ENCODE peak calls at places on chromosomes 16 and 17, in ten cellular contexts. W is Peyer's patch; M is uterus; J is AG04450; G is effector memory CD4-positive, alpha-beta T cell; Y is heart right ventricle; X is thoracic aorta; I is transverse colon; K is substantia nigra; Q is lung. P is an unnamed sample.

GRCh38 chr16:21626659-21627277 is 25.6 kb downstream of the IGSF6 start:
- DNase-seq in W (no peak), M (peak), J (peak), G (peak), Y (no peak), X (no peak), I (no peak), K (no peak), Q (no peak), P (no peak)

GRCh38 chr16:50472472-50472871 is 75.7 kb upstream of the NKD1 start:
- DNase-seq in W (no peak), M (no peak), J (no peak), G (no peak), Y (no peak), X (no peak), I (no peak), K (no peak), Q (no peak), P (no peak)

GRCh38 chr16:3849751-3850543 is 30.6 kb downstream of the CREBBP start:
- DNase-seq in W (no peak), M (no peak), J (no peak), G (no peak), Y (no peak), X (no peak), I (no peak), K (no peak), Q (no peak), P (no peak)

GRCh38 chr16:50360033-50360778 is 8.6 kb downstream of the BRD7 start:
- DNase-seq in W (no peak), M (no peak), J (no peak), G (no peak), Y (no peak), X (no peak), I (no peak), K (no peak), Q (no peak), P (no peak)

GRCh38 chr16:56975714-56976113 is 13.6 kb upstream of the NLRC5 start:
- DNase-seq in W (no peak), M (no peak), J (no peak), G (no peak), Y (no peak), X (no peak), I (no peak), K (no peak), Q (no peak), P (no peak)

GRCh38 chr17:52751051-52751450 is 592.5 kb upstream of the CA10 start:
- DNase-seq in W (no peak), M (no peak), J (no peak), G (no peak), Y (no peak), X (no peak), I (no peak), K (no peak), Q (no peak), P (no peak)

GRCh38 chr16:80615751-80616150 is 75.0 kb downstream of the DYNLRB2 start:
- DNase-seq in W (no peak), M (no peak), J (no peak), G (no peak), Y (no peak), X (no peak), I (no peak), K (no peak), Q (no peak), P (no peak)

GRCh38 chr17:5780476-5780875 is 196.2 kb upstream of the NLRP1 start:
- DNase-seq in W (no peak), M (no peak), J (no peak), G (no peak), Y (no peak), X (no peak), I (no peak), K (no peak), Q (no peak), P (no peak)

GRCh38 chr17:7932483-7932891 is 481 bp downstream of the CNTROB start:
- DNase-seq in W (peak), M (peak), J (no peak), G (no peak), Y (no peak), X (no peak), I (peak), K (no peak), Q (no peak), P (peak)

GRCh38 chr17:72099919-72100318 is 20.9 kb upstream of the SOX9 start:
- DNase-seq in W (no peak), M (no peak), J (peak), G (no peak), Y (no peak), X (no peak), I (no peak), K (no peak), Q (no peak), P (no peak)

GRCh38 chr16:4261557-4262172 is 11.2 kb downstream of the TFAP4 start:
- DNase-seq in W (no peak), M (peak), J (no peak), G (no peak), Y (no peak), X (no peak), I (peak), K (no peak), Q (no peak), P (no peak)

GRCh38 chr16:65572156-65572555 is 450.3 kb upstream of the CDH11 start:
- DNase-seq in W (no peak), M (no peak), J (no peak), G (no peak), Y (no peak), X (no peak), I (no peak), K (no peak), Q (no peak), P (no peak)

GRCh38 chr16:28610595-28611270 is 889 bp upstream of the SULT1A1 start:
- DNase-seq in W (peak), M (no peak), J (no peak), G (no peak), Y (no peak), X (no peak), I (peak), K (no peak), Q (no peak), P (no peak)

GRCh38 chr16:80526418-80527061 is 14.3 kb upstream of the DYNLRB2 start:
- DNase-seq in W (no peak), M (peak), J (peak), G (peak), Y (peak), X (no peak), I (peak), K (no peak), Q (no peak), P (no peak)

GRCh38 chr17:78737332-78737731 is 44.7 kb downstream of the CYTH1 start:
- DNase-seq in W (no peak), M (no peak), J (peak), G (no peak), Y (no peak), X (no peak), I (no peak), K (no peak), Q (no peak), P (no peak)

GRCh38 chr17:68719431-68719830 is 118.3 kb upstream of the FAM20A start:
- DNase-seq in W (no peak), M (no peak), J (no peak), G (no peak), Y (no peak), X (no peak), I (no peak), K (no peak), Q (no peak), P (no peak)

GRCh38 chr16:63287411-63287810 is 1251.2 kb upstream of the CDH8 start:
- DNase-seq in W (no peak), M (no peak), J (no peak), G (no peak), Y (no peak), X (no peak), I (no peak), K (no peak), Q (no peak), P (no peak)

GRCh38 chr16:51812945-51813344 is 661.9 kb upstream of the SALL1 start:
- DNase-seq in W (no peak), M (no peak), J (no peak), G (no peak), Y (no peak), X (no peak), I (no peak), K (no peak), Q (no peak), P (no peak)

GRCh38 chr16:50248845-50249244 is 17.5 kb upstream of the ADCY7 start:
- DNase-seq in W (no peak), M (no peak), J (no peak), G (no peak), Y (no peak), X (no peak), I (no peak), K (no peak), Q (no peak), P (no peak)

GRCh38 chr17:57949649-57950048 is 5.6 kb downstream of the CUEDC1 start:
- DNase-seq in W (no peak), M (no peak), J (no peak), G (no peak), Y (peak), X (no peak), I (peak), K (no peak), Q (peak), P (peak)

GRCh38 chr16:57394444-57394843 is 10.1 kb upstream of the CCL17 start:
- DNase-seq in W (no peak), M (no peak), J (no peak), G (no peak), Y (no peak), X (no peak), I (peak), K (no peak), Q (no peak), P (no peak)

GRCh38 chr16:9364721-9365693 is 273.6 kb downstream of the HAPSTR1 start:
- DNase-seq in W (no peak), M (peak), J (no peak), G (no peak), Y (peak), X (peak), I (peak), K (peak), Q (peak), P (peak)

GRCh38 chr17:72603346-72604242 is 482.8 kb downstream of the SOX9 start:
- DNase-seq in W (no peak), M (no peak), J (peak), G (no peak), Y (no peak), X (no peak), I (no peak), K (no peak), Q (no peak), P (no peak)

GRCh38 chr17:80998388-80999223 is 7.0 kb downstream of the CHMP6 start:
- DNase-seq in W (no peak), M (no peak), J (no peak), G (no peak), Y (no peak), X (no peak), I (no peak), K (no peak), Q (no peak), P (no peak)

GRCh38 chr16:67542464-67542863 is 13.8 kb downstream of the RIPOR1 start:
- DNase-seq in W (no peak), M (no peak), J (no peak), G (peak), Y (peak), X (no peak), I (peak), K (no peak), Q (peak), P (no peak)

GRCh38 chr17:69466451-69466850 is 52.0 kb downstream of the MAP2K6 start:
- DNase-seq in W (no peak), M (no peak), J (no peak), G (no peak), Y (no peak), X (no peak), I (no peak), K (no peak), Q (no peak), P (no peak)

GRCh38 chr17:65739026-65739425 is 177.6 kb upstream of the AXIN2 start:
- DNase-seq in W (no peak), M (no peak), J (no peak), G (no peak), Y (no peak), X (no peak), I (no peak), K (no peak), Q (no peak), P (no peak)

GRCh38 chr16:20995711-20996110 is 95.1 kb downstream of the LYRM1 start:
- DNase-seq in W (no peak), M (no peak), J (no peak), G (no peak), Y (no peak), X (no peak), I (no peak), K (no peak), Q (peak), P (no peak)

GRCh38 chr17:34420254-34420766 is 57.3 kb upstream of the CCL1 start:
- DNase-seq in W (peak), M (peak), J (peak), G (peak), Y (peak), X (peak), I (peak), K (peak), Q (peak), P (no peak)

GRCh38 chr17:56653877-56654276 is 60.4 kb downstream of the NOG start:
- DNase-seq in W (no peak), M (no peak), J (no peak), G (peak), Y (no peak), X (no peak), I (no peak), K (no peak), Q (peak), P (no peak)

GRCh38 chr16:70428178-70428998 is 10.5 kb downstream of the ST3GAL2 start:
- DNase-seq in W (peak), M (peak), J (peak), G (no peak), Y (peak), X (peak), I (peak), K (peak), Q (peak), P (peak)

GRCh38 chr16:78317871-78318270 is 218.4 kb downstream of the WWOX start:
- DNase-seq in W (no peak), M (no peak), J (no peak), G (no peak), Y (peak), X (no peak), I (no peak), K (no peak), Q (no peak), P (no peak)

GRCh38 chr16:8848939-8849391 is 19.8 kb downstream of the CARHSP1 start:
- DNase-seq in W (peak), M (no peak), J (no peak), G (no peak), Y (peak), X (no peak), I (no peak), K (no peak), Q (no peak), P (peak)

GRCh38 chr17:75250009-75250471 is 11.4 kb downstream of the GGA3 start:
- DNase-seq in W (no peak), M (no peak), J (no peak), G (peak), Y (no peak), X (no peak), I (peak), K (no peak), Q (no peak), P (no peak)

DNA sequence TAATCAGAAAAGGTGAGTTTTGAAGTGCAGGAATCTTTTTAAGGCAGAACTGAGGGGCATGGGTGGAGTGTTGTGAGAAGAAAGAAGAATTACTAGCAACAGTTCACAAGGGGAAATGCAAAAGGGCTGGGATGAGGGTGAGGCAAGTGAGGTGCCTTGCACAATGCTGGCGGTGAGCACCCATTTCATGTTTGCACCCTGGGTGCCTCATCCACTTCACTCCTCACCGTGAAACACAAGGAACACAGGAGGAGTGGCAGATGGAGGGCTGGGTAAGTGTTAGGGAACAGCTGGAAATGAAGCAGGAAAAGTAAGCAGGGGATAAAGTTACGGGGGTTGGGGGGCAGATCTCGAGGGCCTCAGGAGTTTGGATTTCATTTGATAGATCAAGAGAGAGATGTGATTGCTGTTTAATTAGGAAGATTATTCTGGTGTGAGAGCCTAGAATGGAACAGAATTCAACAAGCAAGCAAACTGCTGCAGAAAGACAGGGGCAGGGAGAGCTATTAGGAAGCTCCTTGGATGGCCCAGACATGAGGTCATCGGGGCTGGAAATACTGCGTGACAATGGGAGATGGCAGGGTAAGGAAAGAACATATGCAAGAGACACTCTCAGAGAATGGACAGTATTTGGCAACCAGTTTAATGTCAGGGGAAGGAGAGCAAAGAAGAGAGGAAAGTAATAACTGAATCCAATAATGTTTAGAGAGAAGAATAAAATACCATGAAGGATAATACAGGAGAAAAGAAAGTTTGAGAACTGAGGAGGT is 8.3 kb upstream of the HEATR6 start:
- DNase-seq in W (no peak), M (no peak), J (no peak), G (no peak), Y (no peak), X (no peak), I (no peak), K (no peak), Q (peak), P (no peak)
- H3K27ac ChIP-seq in W (peak), M (no peak), J (peak), G (no peak), Y (no peak), X (no peak), I (no peak), K (no peak), Q (no peak), P (no peak)

GRCh38 chr17:50798424-50799344 is 31.4 kb upstream of the ANKRD40CL start:
- DNase-seq in W (no peak), M (no peak), J (no peak), G (no peak), Y (no peak), X (no peak), I (no peak), K (no peak), Q (no peak), P (no peak)
- H3K27ac ChIP-seq in W (no peak), M (no peak), J (no peak), G (no peak), Y (no peak), X (no peak), I (no peak), K (no peak), Q (no peak), P (no peak)

GRCh38 chr17:27586203-27586701 is 44.7 kb upstream of the LGALS9 start:
- DNase-seq in W (no peak), M (no peak), J (peak), G (no peak), Y (no peak), X (no peak), I (no peak), K (no peak), Q (no peak), P (no peak)
- H3K27ac ChIP-seq in W (no peak), M (peak), J (peak), G (no peak), Y (no peak), X (peak), I (no peak), K (no peak), Q (no peak), P (no peak)

GRCh38 chr16:30009990-30010816 is 624 bp downstream of the DOC2A start:
- DNase-seq in W (no peak), M (no peak), J (no peak), G (no peak), Y (no peak), X (no peak), I (no peak), K (no peak), Q (no peak), P (no peak)

GRCh38 chr16:30011505-30012480 is 966 bp upstream of the DOC2A start:
- DNase-seq in W (no peak), M (no peak), J (no peak), G (no peak), Y (no peak), X (no peak), I (no peak), K (no peak), Q (no peak), P (no peak)

GRCh38 chr16:30007378-30007895 is 3.4 kb downstream of the DOC2A start:
- DNase-seq in W (no peak), M (no peak), J (no peak), G (no peak), Y (no peak), X (no peak), I (no peak), K (no peak), Q (no peak), P (no peak)

GRCh38 chr16:30009085-30009862 is 1.6 kb downstream of the DOC2A start:
- DNase-seq in W (no peak), M (no peak), J (no peak), G (no peak), Y (no peak), X (no peak), I (no peak), K (no peak), Q (no peak), P (no peak)

DNA sequence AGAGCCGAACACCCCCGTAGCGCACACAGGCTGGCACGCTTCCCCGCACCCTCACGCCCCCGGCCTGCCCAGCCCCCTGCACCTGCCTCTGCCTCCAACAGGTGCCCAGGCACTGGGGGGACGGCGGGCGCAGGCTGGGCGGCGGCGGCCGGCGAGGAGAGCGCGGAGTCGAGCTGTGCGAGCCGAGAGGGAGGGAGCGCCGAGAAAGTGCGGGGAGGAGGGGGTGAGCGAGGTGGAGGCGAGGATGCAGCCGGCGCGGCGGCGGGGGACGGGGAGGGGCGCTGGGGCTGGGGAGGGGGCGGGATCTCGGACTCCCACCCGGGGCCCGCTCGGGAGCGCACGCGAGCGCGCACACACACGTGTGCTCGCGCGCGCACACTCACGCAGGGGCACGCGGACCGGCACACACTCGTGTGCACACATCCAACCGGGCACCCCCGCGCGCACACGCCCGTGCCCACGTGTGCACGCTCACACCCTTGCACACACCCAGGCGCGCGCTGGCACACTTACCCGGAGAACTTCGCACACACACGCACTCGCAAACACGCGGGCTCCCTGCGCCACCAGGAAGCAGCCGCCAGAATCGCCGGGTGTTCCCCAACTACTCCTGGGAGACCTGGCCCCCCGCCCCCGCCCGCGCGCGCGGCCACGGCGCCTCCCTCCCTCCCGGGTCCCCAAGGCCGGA is at the start of gene DOC2A:
- DNase-seq in W (no peak), M (no peak), J (no peak), G (no peak), Y (no peak), X (no peak), I (no peak), K (no peak), Q (no peak), P (no peak)
- H3K27ac ChIP-seq in W (no peak), M (no peak), J (no peak), G (no peak), Y (no peak), X (no peak), I (no peak), K (no peak), Q (no peak), P (no peak)

GRCh38 chr17:59001158-59001814 is 105.4 kb downstream of the TRIM37 start:
- DNase-seq in W (no peak), M (no peak), J (no peak), G (peak), Y (peak), X (no peak), I (peak), K (no peak), Q (peak), P (peak)

GRCh38 chr17:59002848-59003247 is 103.8 kb downstream of the TRIM37 start:
- DNase-seq in W (no peak), M (no peak), J (no peak), G (no peak), Y (no peak), X (no peak), I (no peak), K (no peak), Q (no peak), P (no peak)

GRCh38 chr17:59000022-59000421 is 106.7 kb downstream of the TRIM37 start:
- DNase-seq in W (no peak), M (no peak), J (no peak), G (no peak), Y (no peak), X (no peak), I (no peak), K (no peak), Q (no peak), P (no peak)

GRCh38 chr17:59003860-59004259 is 102.8 kb downstream of the TRIM37 start:
- DNase-seq in W (no peak), M (no peak), J (no peak), G (no peak), Y (no peak), X (no peak), I (no peak), K (no peak), Q (no peak), P (no peak)

GRCh38 chr17:59002126-59002525 is 104.6 kb downstream of the TRIM37 start:
- DNase-seq in W (no peak), M (no peak), J (no peak), G (no peak), Y (no peak), X (no peak), I (no peak), K (no peak), Q (no peak), P (no peak)
- H3K27ac ChIP-seq in W (no peak), M (no peak), J (no peak), G (no peak), Y (peak), X (no peak), I (no peak), K (no peak), Q (no peak), P (no peak)

GRCh38 chr17:12730421-12730820 is 58.9 kb upstream of the ARHGAP44 start:
- DNase-seq in W (no peak), M (no peak), J (no peak), G (no peak), Y (no peak), X (no peak), I (no peak), K (no peak), Q (no peak), P (no peak)
- H3K27ac ChIP-seq in W (no peak), M (no peak), J (peak), G (no peak), Y (peak), X (peak), I (peak), K (no peak), Q (peak), P (peak)

GRCh38 chr16:89118361-89119061 is 24.9 kb downstream of the ACSF3 start:
- DNase-seq in W (peak), M (no peak), J (no peak), G (no peak), Y (no peak), X (no peak), I (peak), K (no peak), Q (no peak), P (no peak)
- H3K27ac ChIP-seq in W (no peak), M (no peak), J (no peak), G (no peak), Y (no peak), X (no peak), I (no peak), K (no peak), Q (no peak), P (no peak)